ENCODE peak calls at places on chromosome 12, in ten cellular contexts. R is stomach, U is AG10803, A is esophagus muscularis mucosa, X is fibroblast of lung, J is GM06990, Z is fibroblast of pulmonary artery, E is GM23338, O is nephron progenitor cell, F is cardiac muscle cell. Q is an unnamed sample.

GRCh38 chr12:81492131-81492720 is 266.9 kb downstream of the PPFIA2 start:
- DNase-seq in R (no peak), U (no peak), A (no peak), X (peak), J (no peak), Z (no peak), E (no peak), O (no peak), F (peak), Q (no peak)

GRCh38 chr12:117836999-117837736 is 131.6 kb downstream of the KSR2 start:
- DNase-seq in R (peak), U (peak), A (peak), X (peak), J (peak), Z (peak), E (peak), O (peak), F (peak), Q (peak)

GRCh38 chr12:690466-690865 is 27.2 kb upstream of the NINJ2 start:
- DNase-seq in R (no peak), U (no peak), A (no peak), X (peak), J (no peak), Z (peak), E (peak), O (no peak), F (no peak), Q (no peak)

GRCh38 chr12:120399531-120399930 is 30.6 kb upstream of the MSI1 start:
- DNase-seq in R (no peak), U (peak), A (no peak), X (peak), J (no peak), Z (peak), E (no peak), O (no peak), F (peak), Q (peak)

GRCh38 chr12:52918784-52919183 is 13.9 kb upstream of the KRT8 start:
- DNase-seq in R (no peak), U (no peak), A (no peak), X (no peak), J (no peak), Z (no peak), E (no peak), O (no peak), F (no peak), Q (no peak)

GRCh38 chr12:915090-915489 is 34.4 kb downstream of the RAD52 start:
- DNase-seq in R (no peak), U (no peak), A (no peak), X (no peak), J (no peak), Z (no peak), E (peak), O (no peak), F (no peak), Q (no peak)

GRCh38 chr12:112386726-112387125 is 4.5 kb upstream of the HECTD4 start:
- DNase-seq in R (no peak), U (peak), A (no peak), X (no peak), J (no peak), Z (peak), E (no peak), O (no peak), F (peak), Q (no peak)

GRCh38 chr12:2481346-2481745 is 313.4 kb upstream of the FKBP4 start:
- DNase-seq in R (no peak), U (no peak), A (no peak), X (no peak), J (no peak), Z (no peak), E (no peak), O (no peak), F (no peak), Q (no peak)

GRCh38 chr12:3184485-3184884 is 107.3 kb downstream of the TSPAN9 start:
- DNase-seq in R (no peak), U (no peak), A (no peak), X (no peak), J (no peak), Z (no peak), E (no peak), O (no peak), F (no peak), Q (no peak)

GRCh38 chr12:100826323-100826722 is 31.7 kb downstream of the ANO4 start:
- DNase-seq in R (peak), U (peak), A (no peak), X (peak), J (no peak), Z (peak), E (peak), O (peak), F (peak), Q (peak)

GRCh38 chr12:66775941-66776340 is 97.1 kb upstream of the GRIP1 start:
- DNase-seq in R (no peak), U (no peak), A (no peak), X (no peak), J (no peak), Z (no peak), E (no peak), O (no peak), F (no peak), Q (no peak)

GRCh38 chr12:27148791-27149190 is 66.4 kb upstream of the C12orf71 start:
- DNase-seq in R (no peak), U (no peak), A (no peak), X (no peak), J (no peak), Z (no peak), E (no peak), O (no peak), F (no peak), Q (no peak)

GRCh38 chr12:52519826-52520662 is at the start of gene KRT5:
- DNase-seq in R (no peak), U (no peak), A (peak), X (no peak), J (no peak), Z (no peak), E (no peak), O (no peak), F (no peak), Q (no peak)

GRCh38 chr12:64304571-64304970 is 82.5 kb upstream of the KICS2 start:
- DNase-seq in R (no peak), U (no peak), A (peak), X (no peak), J (no peak), Z (no peak), E (no peak), O (no peak), F (no peak), Q (no peak)

GRCh38 chr12:2299207-2299606 is 246.4 kb downstream of the CACNA1C start:
- DNase-seq in R (no peak), U (no peak), A (no peak), X (no peak), J (no peak), Z (peak), E (no peak), O (no peak), F (no peak), Q (peak)

GRCh38 chr12:4307593-4308333 is 13.2 kb upstream of the TIGAR start:
- DNase-seq in R (peak), U (peak), A (no peak), X (peak), J (no peak), Z (peak), E (peak), O (peak), F (peak), Q (no peak)

GRCh38 chr12:41100572-41100971 is 87.5 kb upstream of the PDZRN4 start:
- DNase-seq in R (no peak), U (no peak), A (no peak), X (no peak), J (no peak), Z (no peak), E (no peak), O (no peak), F (no peak), Q (no peak)

GRCh38 chr12:119843100-119843499 is 34.0 kb downstream of the CIT start:
- DNase-seq in R (no peak), U (peak), A (no peak), X (peak), J (no peak), Z (peak), E (no peak), O (no peak), F (peak), Q (no peak)

GRCh38 chr12:39427360-39427808 is 15.5 kb downstream of the KIF21A start:
- DNase-seq in R (no peak), U (peak), A (no peak), X (peak), J (no peak), Z (no peak), E (no peak), O (no peak), F (no peak), Q (no peak)

GRCh38 chr12:126847005-126847629 is 1419.9 kb upstream of the TMEM132C start:
- DNase-seq in R (no peak), U (no peak), A (no peak), X (no peak), J (no peak), Z (no peak), E (no peak), O (no peak), F (no peak), Q (no peak)

GRCh38 chr12:24416423-24417109 is 467.1 kb upstream of the SOX5 start:
- DNase-seq in R (no peak), U (no peak), A (no peak), X (no peak), J (peak), Z (no peak), E (no peak), O (no peak), F (no peak), Q (no peak)

GRCh38 chr12:89353188-89353822 is 1.0 kb upstream of the DUSP6 start:
- DNase-seq in R (peak), U (peak), A (no peak), X (peak), J (peak), Z (peak), E (peak), O (peak), F (peak), Q (peak)

GRCh38 chr12:57325395-57325794 is 74.4 kb upstream of the STAC3 start:
- DNase-seq in R (no peak), U (no peak), A (no peak), X (no peak), J (no peak), Z (no peak), E (no peak), O (no peak), F (no peak), Q (no peak)

GRCh38 chr12:19261773-19262172 is 132.2 kb downstream of the PLEKHA5 start:
- DNase-seq in R (no peak), U (no peak), A (no peak), X (peak), J (no peak), Z (no peak), E (no peak), O (no peak), F (no peak), Q (no peak)

GRCh38 chr12:30985814-30986452 is 59.4 kb downstream of the TSPAN11 start:
- DNase-seq in R (peak), U (peak), A (no peak), X (peak), J (peak), Z (peak), E (peak), O (peak), F (peak), Q (peak)

GRCh38 chr12:86193931-86194330 is 62.3 kb downstream of the MGAT4C start:
- DNase-seq in R (no peak), U (no peak), A (no peak), X (peak), J (no peak), Z (peak), E (no peak), O (no peak), F (peak), Q (no peak)

GRCh38 chr12:96136720-96137378 is 57.3 kb upstream of the ELK3 start:
- DNase-seq in R (no peak), U (no peak), A (no peak), X (peak), J (no peak), Z (no peak), E (no peak), O (no peak), F (no peak), Q (no peak)

GRCh38 chr12:54393743-54394142 is 9.2 kb upstream of the ZNF385A start:
- DNase-seq in R (no peak), U (no peak), A (no peak), X (no peak), J (no peak), Z (no peak), E (no peak), O (no peak), F (no peak), Q (no peak)

GRCh38 chr12:132218519-132218860 is 74.2 kb downstream of the NOC4L start:
- DNase-seq in R (no peak), U (no peak), A (no peak), X (no peak), J (no peak), Z (no peak), E (no peak), O (peak), F (no peak), Q (no peak)

GRCh38 chr12:64175254-64175945 is 46.7 kb downstream of the KICS2 start:
- DNase-seq in R (no peak), U (peak), A (no peak), X (no peak), J (no peak), Z (peak), E (peak), O (no peak), F (peak), Q (no peak)

GRCh38 chr12:54372113-54372806 is 8.0 kb upstream of the GPR84 start:
- DNase-seq in R (no peak), U (no peak), A (no peak), X (no peak), J (no peak), Z (no peak), E (no peak), O (no peak), F (peak), Q (no peak)

GRCh38 chr12:114321524-114321923 is 84.4 kb downstream of the TBX5 start:
- DNase-seq in R (no peak), U (no peak), A (no peak), X (no peak), J (no peak), Z (no peak), E (no peak), O (no peak), F (no peak), Q (no peak)

GRCh38 chr12:91226-91625 is 24.7 kb downstream of the IQSEC3 start:
- DNase-seq in R (no peak), U (no peak), A (no peak), X (no peak), J (no peak), Z (no peak), E (no peak), O (no peak), F (no peak), Q (no peak)

GRCh38 chr12:32983968-32984367 is 87.4 kb upstream of the PKP2 start:
- DNase-seq in R (no peak), U (no peak), A (no peak), X (no peak), J (no peak), Z (no peak), E (peak), O (no peak), F (no peak), Q (no peak)

GRCh38 chr12:11685716-11686115 is 36.2 kb downstream of the ETV6 start:
- DNase-seq in R (no peak), U (no peak), A (no peak), X (peak), J (no peak), Z (no peak), E (no peak), O (no peak), F (no peak), Q (no peak)

GRCh38 chr12:115867854-115868253 is 409.6 kb downstream of the MED13L start:
- DNase-seq in R (no peak), U (no peak), A (no peak), X (no peak), J (no peak), Z (no peak), E (peak), O (no peak), F (no peak), Q (no peak)

GRCh38 chr12:120711411-120711810 is 1.2 kb downstream of the UNC119B start:
- DNase-seq in R (no peak), U (no peak), A (no peak), X (no peak), J (no peak), Z (no peak), E (no peak), O (no peak), F (no peak), Q (no peak)

GRCh38 chr12:100375023-100375737 is 18.3 kb downstream of the SLC17A8 start:
- DNase-seq in R (peak), U (peak), A (peak), X (peak), J (no peak), Z (peak), E (peak), O (no peak), F (peak), Q (no peak)

GRCh38 chr12:81329088-81329487 is 251.2 kb downstream of the ACSS3 start:
- DNase-seq in R (no peak), U (peak), A (no peak), X (peak), J (no peak), Z (peak), E (peak), O (peak), F (peak), Q (peak)

DNA sequence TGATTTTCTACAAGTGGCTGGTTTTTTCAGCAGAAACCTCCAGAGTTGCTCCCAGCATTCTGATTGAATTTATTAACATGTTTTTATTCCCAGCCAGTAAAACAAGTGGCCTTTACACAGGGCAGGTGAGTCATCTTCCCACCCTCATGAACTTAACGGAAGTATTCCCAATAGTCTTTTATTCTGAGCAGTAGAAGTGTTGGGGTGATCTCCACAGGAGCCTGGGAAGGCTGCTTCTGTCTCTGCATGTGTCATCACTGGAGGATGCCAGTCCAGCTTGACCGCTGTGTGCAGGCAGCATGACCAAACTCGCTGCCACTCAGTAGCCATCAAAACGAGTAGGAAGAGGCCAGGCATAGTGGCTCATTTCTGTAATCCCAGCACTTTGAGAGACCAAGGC is 13.4 kb upstream of the DNAH10 start:
- DNase-seq in R (no peak), U (no peak), A (no peak), X (peak), J (no peak), Z (no peak), E (no peak), O (no peak), F (no peak), Q (no peak)
- TF ChIP-seq CTCF in R (no peak), U (no peak), A (no peak), X (no peak), J (no peak), Z (no peak), E (no peak), O (no peak), F (no peak), Q (no peak)

DNA sequence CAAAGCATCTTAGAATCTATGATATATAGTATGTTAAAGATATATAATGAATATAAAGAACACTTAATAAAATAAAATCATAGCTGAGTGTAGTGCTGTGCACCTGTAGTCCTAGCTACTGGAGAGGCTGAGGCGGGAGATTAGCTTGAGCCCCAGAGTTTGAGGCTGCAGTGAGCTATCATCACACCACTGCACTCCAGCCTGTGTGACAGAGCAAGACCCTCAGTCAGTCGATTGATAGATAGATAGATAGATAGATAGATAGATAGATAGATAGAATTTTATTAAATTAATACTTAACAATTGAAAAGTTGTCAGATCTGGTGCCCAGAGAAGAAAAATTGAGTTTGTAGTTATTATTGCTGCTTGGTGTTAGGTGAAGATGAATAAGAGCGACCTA is 40.0 kb downstream of the CNOT2 start:
- DNase-seq in R (no peak), U (no peak), A (no peak), X (no peak), J (no peak), Z (no peak), E (no peak), O (no peak), F (no peak), Q (no peak)
- TF ChIP-seq CTCF in R (no peak), U (no peak), A (no peak), X (no peak), J (no peak), Z (no peak), E (no peak), O (no peak), F (no peak), Q (no peak)

GRCh38 chr12:46382974-46383653 is 10.5 kb upstream of the SLC38A2 start:
- DNase-seq in R (peak), U (peak), A (peak), X (peak), J (peak), Z (peak), E (peak), O (peak), F (peak), Q (peak)

GRCh38 chr12:46384451-46385301 is 12.1 kb upstream of the SLC38A2 start:
- DNase-seq in R (no peak), U (peak), A (no peak), X (peak), J (no peak), Z (peak), E (no peak), O (no peak), F (peak), Q (no peak)

GRCh38 chr12:46385439-46385838 is 12.9 kb upstream of the SLC38A2 start:
- DNase-seq in R (no peak), U (no peak), A (no peak), X (no peak), J (no peak), Z (no peak), E (peak), O (no peak), F (no peak), Q (no peak)

GRCh38 chr12:46382425-46382973 is 9.9 kb upstream of the SLC38A2 start:
- DNase-seq in R (no peak), U (no peak), A (no peak), X (no peak), J (no peak), Z (no peak), E (no peak), O (no peak), F (no peak), Q (no peak)

GRCh38 chr12:46383654-46384450 is 11.3 kb upstream of the SLC38A2 start:
- DNase-seq in R (peak), U (peak), A (peak), X (peak), J (peak), Z (peak), E (peak), O (no peak), F (peak), Q (peak)
- TF ChIP-seq CTCF in R (no peak), U (peak), A (peak), X (peak), J (no peak), Z (no peak), E (no peak), O (no peak), F (no peak), Q (no peak)

GRCh38 chr12:92928962-92929915 is at the start of gene EEA1:
- DNase-seq in R (peak), U (peak), A (peak), X (peak), J (peak), Z (peak), E (peak), O (peak), F (peak), Q (peak)
- TF ChIP-seq CTCF in R (peak), U (no peak), A (peak), X (peak), J (no peak), Z (no peak), E (no peak), O (no peak), F (no peak), Q (no peak)

GRCh38 chr12:50523772-50524171 is 19.0 kb downstream of the DIP2B start:
- DNase-seq in R (no peak), U (no peak), A (no peak), X (no peak), J (no peak), Z (no peak), E (no peak), O (no peak), F (no peak), Q (no peak)
- TF ChIP-seq CTCF in R (no peak), U (no peak), A (no peak), X (no peak), J (no peak), Z (no peak), E (no peak), O (no peak), F (no peak), Q (no peak)

GRCh38 chr12:128929046-128929445 is 75.8 kb downstream of the GLT1D1 start:
- DNase-seq in R (no peak), U (no peak), A (no peak), X (no peak), J (no peak), Z (no peak), E (no peak), O (no peak), F (no peak), Q (no peak)
- TF ChIP-seq CTCF in R (no peak), U (no peak), A (no peak), X (no peak), J (no peak), Z (no peak), E (no peak), O (no peak), F (no peak), Q (no peak)

GRCh38 chr12:58920102-58920955 is at the start of gene LRIG3:
- DNase-seq in R (peak), U (peak), A (peak), X (peak), J (peak), Z (peak), E (peak), O (peak), F (peak), Q (peak)
- TF ChIP-seq CTCF in R (no peak), U (no peak), A (peak), X (no peak), J (peak), Z (no peak), E (peak), O (no peak), F (no peak), Q (no peak)

Q was measured in activated CD8-positive, alpha-beta T cell treated with anti-CD3 and anti-CD28 coated beads for 36 hours.